ENCODE peak calls at places on chromosome 10, in seven cellular contexts. R, N, E, I, L, X and S are unnamed samples.

GRCh38 chr10:97083228-97083860 is 102.4 kb downstream of the SLIT1 start:
- DNase-seq in E (no peak), X (no peak), R (no peak), L (no peak), N (no peak), I (no peak), S (no peak)

GRCh38 chr10:124522131-124522902 is 60.7 kb downstream of the LHPP start:
- DNase-seq in X (no peak), L (no peak), E (no peak), N (peak; percentile 72), R (no peak), I (no peak), S (no peak)

GRCh38 chr10:31816318-31816717 is 112.3 kb downstream of the ARHGAP12 start:
- DNase-seq in X (no peak), L (no peak), I (no peak), R (no peak), E (peak; percentile 72), N (no peak), S (no peak)

GRCh38 chr10:90734415-90734814 is 123.4 kb downstream of the HTR7 start:
- DNase-seq in L (no peak), X (no peak), I (no peak), R (no peak), N (no peak), E (no peak), S (no peak)

GRCh38 chr10:71083457-71083975 is 128.9 kb upstream of the UNC5B start:
- DNase-seq in E (no peak), N (no peak), X (no peak), I (no peak), L (no peak), R (peak; percentile 18), S (no peak)

GRCh38 chr10:128859738-128860386 is 607.2 kb upstream of the MGMT start:
- DNase-seq in L (no peak), N (no peak), R (peak; percentile 31), X (no peak), E (peak; percentile 51), I (peak; percentile 44), S (no peak)

GRCh38 chr10:75209325-75210192 is 1.0 kb upstream of the VDAC2 start:
- DNase-seq in I (peak; percentile 73), X (no peak), R (peak; percentile 83), L (peak; percentile 70), N (peak; percentile 93), E (peak; percentile 95), S (peak; percentile 87)

GRCh38 chr10:28637346-28637745 is 40.0 kb upstream of the BAMBI start:
- DNase-seq in N (no peak), I (no peak), R (no peak), X (no peak), L (no peak), E (no peak), S (no peak)

GRCh38 chr10:133318494-133319127 is 9.9 kb downstream of the ZNF511 start:
- DNase-seq in N (peak; percentile 87), R (peak; percentile 68), L (peak; percentile 58), E (peak; percentile 77), X (peak; percentile 70), I (no peak), S (peak; percentile 70)

GRCh38 chr10:13328588-13328987 is 19.5 kb downstream of the SEPHS1 start:
- DNase-seq in I (no peak), E (no peak), L (no peak), R (no peak), N (peak; percentile 39), X (no peak), S (no peak)

GRCh38 chr10:86319626-86320025 is 47.0 kb downstream of the GRID1 start:
- DNase-seq in X (no peak), I (no peak), N (no peak), R (no peak), E (no peak), L (no peak), S (no peak)

GRCh38 chr10:119391430-119392313 is 150.8 kb downstream of the RGS10 start:
- DNase-seq in R (no peak), X (no peak), I (no peak), L (no peak), N (no peak), E (peak; percentile 51), S (no peak)

GRCh38 chr10:73509695-73510094 is 13.9 kb upstream of the PPP3CB start:
- DNase-seq in L (no peak), R (no peak), N (no peak), X (no peak), I (no peak), E (no peak), S (no peak)

GRCh38 chr10:61136151-61136550 is 192.2 kb upstream of the RHOBTB1 start:
- DNase-seq in N (no peak), I (no peak), X (peak; percentile 33), E (peak; percentile 19), R (no peak), L (no peak), S (no peak)

GRCh38 chr10:132904169-132904813 is 38.1 kb downstream of the CFAP46 start:
- DNase-seq in E (peak; percentile 63), X (peak; percentile 14), R (no peak), L (no peak), I (peak; percentile 15), N (peak; percentile 63), S (peak; percentile 49)

GRCh38 chr10:69723653-69724052 is 78.1 kb upstream of the COL13A1 start:
- DNase-seq in E (no peak), L (no peak), N (no peak), X (no peak), R (no peak), I (no peak), S (no peak)

GRCh38 chr10:103853428-103854264 is 1.7 kb downstream of the SH3PXD2A start:
- DNase-seq in I (no peak), N (no peak), R (no peak), E (no peak), L (no peak), X (no peak), S (no peak)

GRCh38 chr10:103850572-103850895 is 4.8 kb downstream of the SH3PXD2A start:
- DNase-seq in E (no peak), N (no peak), I (no peak), R (no peak), X (no peak), L (no peak), S (peak; percentile 71)

GRCh38 chr10:103851261-103851660 is 4.1 kb downstream of the SH3PXD2A start:
- DNase-seq in E (no peak), N (no peak), R (no peak), L (no peak), I (no peak), X (no peak), S (no peak)

GRCh38 chr10:103852856-103853255 is 2.5 kb downstream of the SH3PXD2A start:
- DNase-seq in I (no peak), E (peak; percentile 70), R (no peak), N (no peak), L (no peak), X (no peak), S (no peak)

DNA sequence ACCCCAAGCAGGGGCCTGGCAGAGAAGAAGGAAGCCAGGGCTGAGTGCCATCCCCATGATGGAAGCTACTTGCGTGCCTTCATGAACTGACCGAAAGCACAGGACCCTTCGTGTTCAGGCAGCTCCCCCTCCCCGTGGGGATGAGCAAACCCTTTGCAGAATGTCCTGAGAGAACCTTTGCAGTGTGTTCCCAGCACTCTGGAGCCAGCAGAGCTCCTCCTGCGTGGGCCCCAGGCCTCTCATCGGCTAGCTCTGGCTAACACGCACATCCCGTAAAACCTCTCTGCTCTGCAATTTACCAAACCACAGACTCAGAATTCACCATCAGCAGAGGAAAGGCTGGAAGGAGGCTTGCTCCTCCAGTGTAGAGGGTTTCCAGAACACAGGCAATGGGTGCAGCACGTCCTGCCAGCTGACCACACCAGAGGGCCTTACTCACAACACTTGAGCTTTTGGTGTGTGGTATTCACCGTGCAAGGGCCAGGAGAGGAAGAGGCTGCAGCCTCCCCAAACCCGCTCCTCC is 3.1 kb downstream of the SH3PXD2A start:
- DNase-seq in E (peak; percentile 92), N (no peak), R (no peak), L (no peak), I (no peak), X (no peak), S (no peak)
- H3K4me1 ChIP-seq in E (peaks cover 54% of the 10 kb centered on the region), N (peaks cover 2% of the 10 kb centered on the region), R (peaks cover 20% of the 10 kb centered on the region), L (peaks cover 11% of the 10 kb centered on the region), I (peaks cover 13% of the 10 kb centered on the region), X (peaks cover 5% of the 10 kb centered on the region), S (peaks cover 25% of the 10 kb centered on the region)

DNA sequence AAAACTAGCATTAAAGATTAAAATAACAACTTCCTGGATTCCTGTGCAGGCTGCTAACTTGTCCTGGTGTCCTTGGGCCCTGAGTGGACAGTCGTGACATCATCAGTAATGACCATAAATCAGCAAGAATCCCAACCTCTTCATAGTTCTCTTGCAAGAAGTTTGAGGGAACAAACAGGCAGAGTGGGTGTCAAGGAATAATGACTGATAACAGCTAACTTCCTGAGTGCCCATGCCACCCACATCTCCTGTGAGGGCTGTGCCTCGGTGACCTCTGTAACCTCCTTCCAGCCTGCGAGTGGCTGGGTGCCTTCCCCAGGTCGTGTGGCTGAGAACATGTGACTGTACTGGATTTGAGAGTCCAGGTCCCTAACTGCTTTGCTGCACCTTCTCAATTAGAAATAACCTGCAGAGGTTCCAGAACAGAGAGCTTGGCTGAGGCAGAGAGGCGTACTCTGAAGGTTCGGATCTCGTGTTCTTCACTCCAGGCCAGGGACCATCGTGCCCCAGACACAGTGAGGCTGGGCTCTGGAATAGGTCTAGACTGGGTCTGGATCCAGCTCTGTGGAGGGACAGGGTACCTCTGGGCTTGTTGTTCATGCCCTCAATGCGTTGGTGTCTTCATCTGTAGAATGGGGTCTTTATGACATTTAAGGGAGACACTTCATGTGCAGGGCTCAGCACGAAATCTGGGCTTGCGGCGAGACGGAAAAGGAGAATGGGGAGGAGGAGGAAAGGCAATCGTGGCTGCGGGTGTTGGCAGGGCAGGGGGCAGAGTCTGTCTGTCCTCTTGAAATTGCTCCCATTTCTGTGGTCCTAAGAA is 313.1 kb upstream of the ZNF32 start:
- DNase-seq in N (peak; percentile 46), X (no peak), E (no peak), R (peak; percentile 22), L (no peak), I (no peak), S (no peak)
- H3K36me3 ChIP-seq in N (no peaks in the 10 kb centered on the region), X (no peaks in the 10 kb centered on the region), E (no peaks in the 10 kb centered on the region), R (no peaks in the 10 kb centered on the region), L (no peaks in the 10 kb centered on the region), I (no peaks in the 10 kb centered on the region), S (no peaks in the 10 kb centered on the region)

GRCh38 chr10:3769511-3769910 is 15.5 kb downstream of the KLF6 start:
- DNase-seq in X (no peak), R (no peak), L (no peak), I (no peak), N (no peak), E (no peak), S (no peak)
- H3K4me1 ChIP-seq in X (no peaks in the 10 kb centered on the region), R (no peaks in the 10 kb centered on the region), L (peaks cover 12% of the 10 kb centered on the region), I (peaks cover 24% of the 10 kb centered on the region), N (no peaks in the 10 kb centered on the region), E (peaks cover 5% of the 10 kb centered on the region), S (no peaks in the 10 kb centered on the region)

DNA sequence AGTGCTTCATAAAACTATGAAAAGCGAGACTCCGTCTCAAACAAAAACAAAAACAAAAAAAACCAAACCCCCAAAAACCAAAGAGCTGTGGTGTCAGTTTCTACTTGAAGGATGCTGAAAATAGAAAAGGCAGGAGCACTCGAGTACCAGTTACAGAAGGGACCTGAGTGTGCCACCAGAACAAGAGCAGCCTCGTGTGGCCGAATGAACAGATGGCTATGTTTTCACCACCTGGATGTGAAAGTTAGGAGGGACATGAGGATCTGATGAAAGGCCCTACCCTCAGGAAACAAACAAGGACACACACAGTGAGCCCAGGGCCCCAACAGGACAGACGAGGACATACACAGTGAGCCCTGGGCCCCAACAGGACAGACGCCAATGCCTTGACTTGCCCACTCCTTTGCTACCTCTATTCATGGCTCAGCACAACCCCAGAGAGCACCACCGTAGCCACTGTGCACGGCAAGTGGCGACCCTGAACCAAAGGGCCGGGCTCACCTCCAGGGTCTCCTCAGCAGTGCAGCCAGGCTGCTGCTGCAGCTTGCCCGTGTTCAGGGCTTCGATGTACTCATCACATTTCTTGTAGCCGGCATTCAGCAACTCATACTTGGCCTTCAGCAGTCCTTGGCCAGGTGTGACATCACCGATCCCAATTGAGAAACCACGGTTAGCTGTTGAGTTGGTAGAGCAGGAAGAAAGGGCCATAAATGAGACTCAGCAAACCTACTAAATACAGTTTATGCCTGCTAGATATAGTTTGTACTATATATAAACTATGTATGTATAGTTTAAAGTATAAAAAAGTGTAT is 24.9 kb downstream of the POLR3A start:
- DNase-seq in X (no peak), E (no peak), N (no peak), R (no peak), L (no peak), I (no peak), S (no peak)
- H3K36me3 ChIP-seq in X (peaks cover 84% of the 10 kb centered on the region), E (peaks cover 74% of the 10 kb centered on the region), N (peaks cover 21% of the 10 kb centered on the region), R (peaks cover 63% of the 10 kb centered on the region), L (peaks cover 59% of the 10 kb centered on the region), I (peaks cover 90% of the 10 kb centered on the region), S (peaks cover 76% of the 10 kb centered on the region)